ENCODE peak calls at places on chromosomes 12 and 14, in ten cellular contexts. T is brain pericyte; S is T47D; Y is activated CD4-positive, alpha-beta T cell treated with anti-CD3 and anti-CD28 coated beads, Interleukin-2, amount 10 ng/mL, durations not matched to agents 7 days and 5 days; O is NCI-H1436; G is stimulated activated CD8-positive, alpha-beta memory T cell treated with anti-CD3 and anti-CD28 coated beads, Interleukin-15, amount 100 ng/mL, for 24 hours; A is NCI-H748 treated with DMSO at 0.1 percent for 48 hours; Z is SHP77; P is body of pancreas; I is HCEC 1CT. B is an unnamed sample.

GRCh38 chr12:15851919-15852318 is 30.3 kb upstream of the STRAP start:
- DNase-seq in I (no peak), P (no peak), T (no peak), Y (no peak), A (no peak), S (no peak), Z (no peak), O (no peak), G (no peak), B (no peak)

GRCh38 chr12:113077859-113078256 is 21.3 kb downstream of the DTX1 start:
- DNase-seq in A (no peak), P (no peak), O (no peak), I (no peak), Z (no peak), T (no peak), G (no peak), S (no peak), Y (no peak), B (no peak)

GRCh38 chr12:116620085-116620734 is 61.0 kb downstream of the MAP1LC3B2 start:
- DNase-seq in P (no peak), T (no peak), Y (no peak), G (no peak), O (no peak), Z (no peak), S (no peak), I (no peak), A (no peak), B (no peak)

GRCh38 chr12:116473416-116473815 is 85.8 kb upstream of the MAP1LC3B2 start:
- DNase-seq in G (no peak), Y (no peak), T (no peak), P (no peak), O (no peak), Z (no peak), I (no peak), S (peak), A (no peak), B (no peak)

GRCh38 chr12:105641742-105642141 is 311.3 kb downstream of the C12orf75 start:
- DNase-seq in A (no peak), S (no peak), G (no peak), O (no peak), P (no peak), I (no peak), Z (no peak), Y (no peak), T (no peak), B (no peak)

GRCh38 chr12:88057994-88058718 is 29.0 kb upstream of the C12orf50 start:
- DNase-seq in A (no peak), I (peak), P (no peak), O (no peak), T (no peak), S (no peak), Y (no peak), G (no peak), Z (no peak), B (no peak)

GRCh38 chr14:58865520-58866281 is 227.9 kb downstream of the DACT1 start:
- DNase-seq in Z (no peak), Y (no peak), S (no peak), O (no peak), T (no peak), A (no peak), P (no peak), G (no peak), I (no peak), B (no peak)

GRCh38 chr14:103543721-103544626 is 15.0 kb downstream of the TRMT61A start:
- DNase-seq in P (no peak), Y (no peak), I (no peak), G (no peak), Z (no peak), T (no peak), A (no peak), S (no peak), O (peak), B (no peak)

GRCh38 chr14:62988967-62989366 is 56.3 kb downstream of the KCNH5 start:
- DNase-seq in Z (no peak), G (no peak), O (no peak), A (no peak), T (no peak), S (no peak), I (peak), Y (no peak), P (no peak), B (no peak)

GRCh38 chr12:48092606-48093005 is 13.3 kb downstream of the SENP1 start:
- DNase-seq in I (peak), Z (no peak), O (no peak), G (no peak), S (no peak), P (no peak), T (no peak), A (no peak), Y (no peak), B (no peak)

GRCh38 chr12:52800259-52800917 is 4.5 kb upstream of the KRT3 start:
- DNase-seq in G (no peak), A (no peak), O (no peak), S (no peak), Y (no peak), T (no peak), P (no peak), I (no peak), Z (no peak), B (no peak)

GRCh38 chr12:103834897-103835390 is 6.1 kb downstream of the NT5DC3 start:
- DNase-seq in Z (no peak), P (no peak), T (no peak), G (no peak), Y (no peak), A (no peak), I (no peak), S (no peak), O (no peak), B (no peak)

GRCh38 chr12:50201987-50202521 is 34.9 kb upstream of the CERS5 start:
- DNase-seq in O (no peak), Y (no peak), Z (no peak), P (peak), I (peak), A (no peak), S (peak), G (no peak), T (no peak), B (peak)

GRCh38 chr12:106135781-106136180 is 3.0 kb downstream of the NUAK1 start:
- DNase-seq in G (no peak), I (peak), S (no peak), T (no peak), Y (no peak), O (no peak), P (no peak), Z (no peak), A (no peak), B (no peak)

GRCh38 chr14:58617619-58618018 is 20.1 kb upstream of the DACT1 start:
- DNase-seq in O (no peak), S (no peak), Z (no peak), A (no peak), P (no peak), T (no peak), G (no peak), Y (no peak), I (peak), B (no peak)